ENCODE peak calls at places on chromosomes 6 and 20, in four cellular contexts. One of them, this sample, is unnamed.

GRCh38 chr6:46930331-46930730 is 8.6 kb upstream of the ADGRF5 start:
- DNase-seq in HL-60: no peak
- DNase-seq in A549: no peak
- DNase-seq in GM23338: no peak
- DNase-seq in this sample: no peak

GRCh38 chr20:59775221-59776055 is 158.0 kb downstream of the SYCP2 start:
- DNase-seq in HL-60: no peak
- DNase-seq in A549: no peak
- DNase-seq in GM23338: no peak
- DNase-seq in this sample: no peak

GRCh38 chr6:82555801-82556200 is 192.2 kb downstream of the TPBG start:
- DNase-seq in GM23338: no peak
- DNase-seq in HL-60: no peak
- DNase-seq in A549: no peak
- DNase-seq in this sample: no peak

GRCh38 chr6:100880149-100880900 is 804 bp downstream of the ASCC3 start:
- DNase-seq in A549: no peak
- DNase-seq in GM23338: no peak
- DNase-seq in HL-60: peak
- DNase-seq in this sample: no peak

GRCh38 chr6:57267586-57268293 is 45.6 kb upstream of the RAB23 start:
- DNase-seq in GM23338: peak
- DNase-seq in HL-60: peak
- DNase-seq in A549: peak
- DNase-seq in this sample: peak

GRCh38 chr20:48718914-48719578 is 108.8 kb downstream of the PREX1 start:
- DNase-seq in A549: no peak
- DNase-seq in GM23338: no peak
- DNase-seq in HL-60: no peak
- DNase-seq in this sample: no peak

GRCh38 chr6:25035451-25036435 is 100.0 kb upstream of the RIPOR2 start:
- DNase-seq in HL-60: no peak
- DNase-seq in A549: no peak
- DNase-seq in GM23338: no peak
- DNase-seq in this sample: no peak

GRCh38 chr6:63739094-63739687 is 103.6 kb downstream of the PHF3 start:
- DNase-seq in GM23338: no peak
- DNase-seq in A549: no peak
- DNase-seq in HL-60: no peak
- DNase-seq in this sample: no peak

GRCh38 chr6:143514996-143515760 is 3.7 kb upstream of the FUCA2 start:
- DNase-seq in GM23338: no peak
- DNase-seq in HL-60: no peak
- DNase-seq in A549: no peak
- DNase-seq in this sample: peak

GRCh38 chr6:127458817-127459216 is 372 bp downstream of the KIAA0408 start:
- DNase-seq in HL-60: no peak
- DNase-seq in A549: no peak
- DNase-seq in GM23338: no peak
- DNase-seq in this sample: no peak

GRCh38 chr6:132768051-132768517 is 10.4 kb upstream of the VNN2 start:
- DNase-seq in A549: peak
- DNase-seq in HL-60: peak
- DNase-seq in GM23338: peak
- DNase-seq in this sample: peak

GRCh38 chr20:32751309-32752020 is 8.2 kb upstream of the COMMD7 start:
- DNase-seq in GM23338: peak
- DNase-seq in A549: no peak
- DNase-seq in HL-60: no peak
- DNase-seq in this sample: no peak

GRCh38 chr20:32012159-32012682 is 2.0 kb downstream of the CCM2L start:
- DNase-seq in GM23338: no peak
- DNase-seq in HL-60: no peak
- DNase-seq in A549: no peak
- DNase-seq in this sample: no peak

GRCh38 chr20:23609486-23610109 is 3.9 kb upstream of the CST9 start:
- DNase-seq in HL-60: no peak
- DNase-seq in GM23338: no peak
- DNase-seq in A549: no peak
- DNase-seq in this sample: no peak

GRCh38 chr6:81834141-81834621 is 81.7 kb upstream of the TENT5A start:
- DNase-seq in GM23338: no peak
- DNase-seq in HL-60: no peak
- DNase-seq in A549: no peak
- DNase-seq in this sample: no peak

GRCh38 chr6:160121558-160121957 is at the start of gene SLC22A1:
- DNase-seq in A549: no peak
- DNase-seq in HL-60: no peak
- DNase-seq in GM23338: no peak
- DNase-seq in this sample: no peak

GRCh38 chr20:37850724-37851123 is 52.2 kb upstream of the VSTM2L start:
- DNase-seq in A549: no peak
- DNase-seq in HL-60: no peak
- DNase-seq in GM23338: no peak
- DNase-seq in this sample: peak

GRCh38 chr20:62143976-62144825 is 632 bp downstream of the SS18L1 start:
- DNase-seq in HL-60: peak
- DNase-seq in GM23338: peak
- DNase-seq in A549: peak
- DNase-seq in this sample: peak

GRCh38 chr6:160421854-160422253 is 73.7 kb downstream of the SLC22A3 start:
- DNase-seq in A549: no peak
- DNase-seq in HL-60: no peak
- DNase-seq in GM23338: no peak
- DNase-seq in this sample: no peak

GRCh38 chr6:168948002-168948401 is 305.6 kb downstream of the THBS2 start:
- DNase-seq in GM23338: no peak
- DNase-seq in HL-60: no peak
- DNase-seq in A549: no peak
- DNase-seq in this sample: no peak

GRCh38 chr6:17473554-17473953 is 80.2 kb downstream of the CAP2 start:
- DNase-seq in A549: no peak
- DNase-seq in GM23338: no peak
- DNase-seq in HL-60: no peak
- DNase-seq in this sample: no peak

GRCh38 chr6:52124126-52125121 is 37.0 kb upstream of the PKHD1 start:
- DNase-seq in A549: no peak
- DNase-seq in GM23338: no peak
- DNase-seq in HL-60: no peak
- DNase-seq in this sample: no peak

GRCh38 chr6:109314313-109314712 is 68.0 kb downstream of the CD164 start:
- DNase-seq in HL-60: no peak
- DNase-seq in A549: no peak
- DNase-seq in GM23338: no peak
- DNase-seq in this sample: no peak

GRCh38 chr6:28081486-28081751 is 1.1 kb downstream of the ZNF165 start:
- DNase-seq in HL-60: peak
- DNase-seq in GM23338: no peak
- DNase-seq in A549: no peak
- DNase-seq in this sample: no peak

GRCh38 chr6:139372326-139373153 is 1.9 kb downstream of the CITED2 start:
- DNase-seq in A549: no peak
- DNase-seq in HL-60: no peak
- DNase-seq in GM23338: no peak
- DNase-seq in this sample: no peak

GRCh38 chr20:32078777-32079176 is 26.7 kb downstream of the HCK start:
- DNase-seq in GM23338: no peak
- DNase-seq in A549: no peak
- DNase-seq in HL-60: peak
- DNase-seq in this sample: no peak

GRCh38 chr6:44665683-44666082 is 278.2 kb downstream of the CDC5L start:
- DNase-seq in HL-60: no peak
- DNase-seq in A549: no peak
- DNase-seq in GM23338: no peak
- DNase-seq in this sample: no peak

GRCh38 chr20:437787-438486 is 24.4 kb downstream of the TBC1D20 start:
- DNase-seq in GM23338: no peak
- DNase-seq in A549: no peak
- DNase-seq in HL-60: peak
- DNase-seq in this sample: no peak

GRCh38 chr6:20197251-20197650 is 15.0 kb downstream of the MBOAT1 start:
- DNase-seq in A549: no peak
- DNase-seq in GM23338: peak
- DNase-seq in HL-60: no peak
- DNase-seq in this sample: no peak

GRCh38 chr20:64080013-64080812 is at the start of gene OPRL1:
- DNase-seq in HL-60: no peak
- DNase-seq in GM23338: peak
- DNase-seq in A549: no peak
- DNase-seq in this sample: no peak

GRCh38 chr6:45472383-45472782 is 94.6 kb upstream of the SUPT3H start:
- DNase-seq in GM23338: no peak
- DNase-seq in HL-60: no peak
- DNase-seq in A549: no peak
- DNase-seq in this sample: no peak

GRCh38 chr6:149026530-149026942 is 279.7 kb downstream of the UST start:
- DNase-seq in HL-60: peak
- DNase-seq in GM23338: peak
- DNase-seq in A549: no peak
- DNase-seq in this sample: peak

GRCh38 chr20:15637971-15638754 is 935.1 kb downstream of the KIF16B start:
- DNase-seq in A549: no peak
- DNase-seq in HL-60: no peak
- DNase-seq in GM23338: peak
- DNase-seq in this sample: no peak

GRCh38 chr20:42046686-42047085 is 428.5 kb upstream of the CHD6 start:
- DNase-seq in A549: no peak
- DNase-seq in GM23338: no peak
- DNase-seq in HL-60: no peak
- DNase-seq in this sample: no peak

GRCh38 chr20:42043921-42044320 is 425.7 kb upstream of the CHD6 start:
- DNase-seq in GM23338: no peak
- DNase-seq in A549: no peak
- DNase-seq in HL-60: no peak
- DNase-seq in this sample: no peak

DNA sequence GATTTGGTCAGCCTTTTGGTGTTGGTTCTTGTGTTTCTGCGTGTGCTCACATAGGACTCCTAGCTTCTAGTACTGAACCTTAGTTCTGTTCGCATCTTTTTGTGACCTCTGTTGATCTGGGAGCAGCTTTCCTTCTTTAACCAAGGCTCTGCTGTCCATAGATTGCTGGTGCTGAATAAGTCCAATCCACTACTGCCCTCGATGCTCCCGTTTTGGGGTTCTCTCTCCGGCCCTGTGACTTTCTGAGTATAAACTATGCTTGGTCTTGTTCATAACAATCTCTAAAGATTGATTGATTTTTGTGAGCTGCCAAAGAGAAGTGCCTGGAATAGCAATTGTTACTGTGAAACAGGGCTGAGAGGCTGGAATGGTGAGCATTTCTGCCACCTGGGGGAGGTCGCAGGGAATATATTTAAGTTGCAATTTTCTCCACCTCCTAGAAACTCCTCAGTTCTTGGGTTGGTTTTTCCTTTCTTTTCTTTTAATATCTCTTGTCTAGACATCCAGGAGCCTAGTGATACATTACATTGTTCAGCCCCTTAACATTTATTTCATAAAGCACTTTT is 422.9 kb upstream of the CHD6 start:
- DNase-seq in GM23338: no peak
- DNase-seq in HL-60: no peak
- DNase-seq in A549: no peak
- DNase-seq in this sample: peak
- TF ChIP-seq REST in GM23338: no peak
- TF ChIP-seq REST in HL-60: peak
- TF ChIP-seq REST in A549: peak
- TF ChIP-seq REST in this sample: peak

DNA sequence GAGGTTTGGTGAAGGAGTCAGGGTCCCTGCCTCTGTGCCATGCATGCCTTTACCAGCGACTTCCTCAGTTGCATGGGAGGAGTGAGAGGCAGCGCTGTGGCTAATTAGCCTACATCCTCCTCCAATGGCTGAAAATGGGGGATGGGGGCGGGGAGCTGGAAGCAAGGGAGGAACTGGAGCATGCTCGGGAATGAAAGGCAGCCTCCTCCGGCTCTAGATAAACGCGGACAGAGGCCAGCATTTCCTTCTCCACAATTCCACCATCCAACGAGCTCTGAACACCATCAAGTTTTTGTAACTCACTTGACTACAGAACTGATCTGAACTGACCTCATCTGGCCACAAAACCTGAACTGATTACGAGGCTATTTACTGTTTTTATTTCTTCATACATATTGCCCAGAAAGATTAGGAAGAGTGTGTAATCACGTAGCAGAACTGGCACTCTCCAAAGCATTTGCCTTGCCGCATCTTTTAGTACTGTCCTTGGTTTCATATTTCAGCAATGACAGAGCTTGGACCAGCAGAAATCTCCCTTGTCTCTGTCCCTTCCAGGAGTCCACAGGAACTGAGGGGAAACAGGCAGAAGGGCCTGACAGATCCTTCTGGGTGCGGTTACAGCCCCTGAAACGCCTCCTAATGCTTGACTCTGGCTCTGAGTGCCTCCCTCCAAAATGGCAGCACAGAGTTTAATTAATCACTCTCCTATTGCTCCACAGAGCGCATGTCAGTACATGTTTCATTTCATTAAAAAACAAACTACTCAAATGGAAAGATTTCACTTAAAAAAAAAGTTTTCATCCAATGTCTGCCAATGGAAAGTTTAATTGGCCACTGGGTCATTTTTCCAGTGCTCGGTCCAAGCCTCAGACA is 58.2 kb upstream of the TRAF3IP2 start:
- DNase-seq in A549: no peak
- DNase-seq in HL-60: no peak
- DNase-seq in GM23338: peak
- DNase-seq in this sample: peak
- TF ChIP-seq REST in A549: no peak
- TF ChIP-seq REST in HL-60: no peak
- TF ChIP-seq REST in GM23338: no peak
- TF ChIP-seq REST in this sample: no peak

GRCh38 chr20:46040902-46041535 is 12.0 kb downstream of the SLC12A5 start:
- DNase-seq in A549: peak
- DNase-seq in HL-60: peak
- DNase-seq in GM23338: peak
- DNase-seq in this sample: peak
- TF ChIP-seq REST in A549: peak
- TF ChIP-seq REST in HL-60: peak
- TF ChIP-seq REST in GM23338: peak
- TF ChIP-seq REST in this sample: peak

GRCh38 chr6:66825539-66825938 is 1118.5 kb upstream of the EYS start:
- DNase-seq in A549: no peak
- DNase-seq in GM23338: no peak
- DNase-seq in HL-60: no peak
- DNase-seq in this sample: no peak
- TF ChIP-seq REST in A549: no peak
- TF ChIP-seq REST in GM23338: no peak
- TF ChIP-seq REST in HL-60: no peak
- TF ChIP-seq REST in this sample: no peak

This sample was measured in K562.